ENCODE peak calls at places on chromosomes 16 and 17, in six cellular contexts. C is mammary epithelial cell; K is heart right ventricle; P is colonic mucosa; A is CD4-positive, alpha-beta T cell; I is cardiac muscle cell. N is an unnamed sample. For H3K27me3, the result is how much of the 10 kb centered on the place peaks cover.

GRCh38 chr16:10408824-10409381 is 23.0 kb downstream of the ATF7IP2 start:
- DNase-seq in I (no peak), K (no peak), P (no peak), C (no peak), A (no peak), N (no peak)

GRCh38 chr16:10835281-10835931 is 16.8 kb upstream of the TVP23A start:
- DNase-seq in K (no peak), I (no peak), P (no peak), C (no peak), A (no peak), N (no peak)

GRCh38 chr17:56290486-56291118 is 137.3 kb downstream of the ANKFN1 start:
- DNase-seq in I (no peak), C (no peak), A (no peak), P (no peak), K (no peak), N (no peak)

GRCh38 chr17:50169121-50169764 is 3.4 kb downstream of the SGCA start:
- DNase-seq in C (peak), P (no peak), K (peak), I (peak), A (peak), N (no peak)

GRCh38 chr16:82995927-82996441 is 369.2 kb downstream of the CDH13 start:
- DNase-seq in C (peak), P (peak), K (peak), A (no peak), I (no peak), N (no peak)

GRCh38 chr17:69928586-69928985 is 146.4 kb upstream of the KCNJ16 start:
- DNase-seq in A (no peak), K (no peak), C (no peak), I (no peak), P (no peak), N (no peak)

GRCh38 chr17:65154770-65155589 is 17.8 kb downstream of the RGS9 start:
- DNase-seq in A (no peak), C (peak), I (no peak), K (no peak), P (no peak), N (no peak)

GRCh38 chr17:68210570-68210969 is 37.3 kb upstream of the AMZ2 start:
- DNase-seq in P (no peak), C (no peak), K (no peak), I (no peak), A (no peak), N (no peak)

GRCh38 chr16:30659507-30660423 is 1.5 kb downstream of the FBRS start:
- DNase-seq in I (no peak), A (peak), C (peak), K (no peak), P (peak), N (no peak)

GRCh38 chr17:38358586-38359513 is 7.2 kb downstream of the SOCS7 start:
- DNase-seq in I (no peak), C (peak), A (no peak), K (no peak), P (no peak), N (no peak)

GRCh38 chr16:57893559-57894389 is 77.2 kb downstream of the CNGB1 start:
- DNase-seq in C (peak), A (no peak), K (no peak), I (no peak), P (peak), N (no peak)

GRCh38 chr17:47980516-47980915 is 9.6 kb downstream of the CDK5RAP3 start:
- DNase-seq in P (no peak), A (no peak), K (no peak), I (no peak), C (no peak), N (no peak)

GRCh38 chr17:30524847-30525246 is 47.6 kb downstream of the GOSR1 start:
- DNase-seq in K (peak), P (no peak), I (peak), C (no peak), A (no peak), N (no peak)

GRCh38 chr17:4953461-4953961 is 2.6 kb downstream of the ENO3 start:
- DNase-seq in I (no peak), A (no peak), C (no peak), P (no peak), K (no peak), N (no peak)

GRCh38 chr17:51734462-51734861 is 424.1 kb downstream of the CA10 start:
- DNase-seq in K (no peak), I (no peak), A (no peak), P (peak), C (no peak), N (no peak)

GRCh38 chr16:88351521-88352101 is 31.1 kb upstream of the ZNF469 start:
- DNase-seq in A (no peak), I (no peak), C (no peak), P (no peak), K (no peak), N (no peak)

GRCh38 chr17:15999974-16000827 is 577 bp downstream of the TTC19 start:
- DNase-seq in C (peak), P (no peak), A (peak), K (peak), I (peak), N (no peak)

GRCh38 chr17:69170377-69170776 is 28.7 kb upstream of the ABCA6 start:
- DNase-seq in A (no peak), K (no peak), I (no peak), P (no peak), C (no peak), N (no peak)

GRCh38 chr17:73600103-73600871 is 44.0 kb downstream of the SDK2 start:
- DNase-seq in C (no peak), I (peak), A (no peak), K (no peak), P (no peak), N (no peak)

GRCh38 chr16:73215482-73216377 is 167.8 kb upstream of the ZFHX3 start:
- DNase-seq in I (no peak), P (no peak), K (no peak), C (no peak), A (no peak), N (no peak)

GRCh38 chr16:87076950-87077749 is 240.0 kb downstream of the C16orf95 start:
- DNase-seq in A (no peak), P (peak), C (peak), I (peak), K (peak), N (no peak)

GRCh38 chr17:29568331-29569244 is at the start of gene TP53I13:
- DNase-seq in A (peak), I (peak), C (peak), K (peak), P (peak), N (no peak)

GRCh38 chr17:46274238-46274637 is 20.7 kb upstream of the LRRC37A start:
- DNase-seq in I (no peak), A (no peak), K (no peak), C (no peak), P (no peak), N (no peak)

GRCh38 chr17:8126306-8127066 is 2.6 kb upstream of the HES7 start:
- DNase-seq in K (peak), I (peak), A (no peak), P (peak), C (peak), N (no peak)

GRCh38 chr17:19345486-19346350 is 16.8 kb downstream of the B9D1 start:
- DNase-seq in I (no peak), A (no peak), K (no peak), P (no peak), C (no peak), N (no peak)

GRCh38 chr17:38893612-38894011 is 23.8 kb downstream of the LASP1 start:
- DNase-seq in K (no peak), A (no peak), P (no peak), I (no peak), C (no peak), N (no peak)

GRCh38 chr16:27551046-27551445 is 1.1 kb downstream of the KATNIP start:
- DNase-seq in I (no peak), P (no peak), K (no peak), A (no peak), C (no peak), N (no peak)

GRCh38 chr17:80856863-80857488 is 134.7 kb upstream of the CHMP6 start:
- DNase-seq in A (no peak), P (no peak), C (no peak), I (no peak), K (no peak), N (no peak)

GRCh38 chr17:6936370-6937028 is 59.4 kb upstream of the ALOX12 start:
- DNase-seq in P (peak), C (no peak), A (no peak), I (no peak), K (peak), N (no peak)

GRCh38 chr17:42291136-42291535 is 2.8 kb downstream of the STAT5A start:
- DNase-seq in P (no peak), K (no peak), A (no peak), C (no peak), I (no peak), N (no peak)

GRCh38 chr16:80065565-80065964 is 465.0 kb upstream of the MAF start:
- DNase-seq in A (no peak), K (no peak), C (peak), P (no peak), I (no peak), N (no peak)

GRCh38 chr17:15479697-15480096 is 12.3 kb upstream of the CDRT4 start:
- DNase-seq in I (no peak), K (no peak), A (no peak), P (no peak), C (no peak), N (no peak)

GRCh38 chr17:21677911-21678310 is 14.4 kb upstream of the KCNJ18 start:
- DNase-seq in A (no peak), C (no peak), K (no peak), I (no peak), P (no peak), N (no peak)

GRCh38 chr17:64413505-64413904 is 22.8 kb upstream of the PECAM1 start:
- DNase-seq in K (no peak), A (no peak), I (no peak), C (no peak), P (no peak), N (no peak)

GRCh38 chr16:15487336-15488284 is 53.2 kb downstream of the BMERB1 start:
- DNase-seq in A (no peak), P (no peak), K (no peak), I (no peak), C (no peak), N (no peak)

GRCh38 chr16:1749152-1750117 is 21.9 kb downstream of the NME3 start:
- DNase-seq in P (no peak), C (no peak), I (no peak), A (no peak), K (no peak), N (no peak)

GRCh38 chr16:63617047-63617989 is 1504.5 kb downstream of the CDH11 start:
- DNase-seq in A (no peak), K (peak), P (peak), C (no peak), I (peak), N (no peak)

GRCh38 chr16:87956771-87957279 is 5.6 kb downstream of the BANP start:
- DNase-seq in A (no peak), C (no peak), K (no peak), I (no peak), P (no peak), N (no peak)

GRCh38 chr17:61393904-61394629 is 5.6 kb upstream of the TBX2 start:
- DNase-seq in P (no peak), K (no peak), A (no peak), I (peak), C (no peak), N (no peak)
- H3K27ac ChIP-seq in P (no peak), K (no peak), A (no peak), I (peak), C (no peak), N (no peak)

GRCh38 chr17:34736611-34737010 is 157.2 kb downstream of the TMEM132E start:
- DNase-seq in I (no peak), A (no peak), P (no peak), C (no peak), K (no peak), N (no peak)

GRCh38 chr17:34740936-34741515 is 161.6 kb downstream of the TMEM132E start:
- DNase-seq in C (no peak), K (no peak), A (no peak), P (no peak), I (no peak), N (no peak)

GRCh38 chr17:34740516-34740915 is 161.1 kb downstream of the TMEM132E start:
- DNase-seq in A (no peak), K (no peak), I (no peak), P (no peak), C (no peak), N (no peak)

GRCh38 chr17:34739386-34739785 is 160.0 kb downstream of the TMEM132E start:
- DNase-seq in K (no peak), I (no peak), C (no peak), A (no peak), P (no peak), N (no peak)

GRCh38 chr17:34741967-34742366 is 162.6 kb downstream of the TMEM132E start:
- DNase-seq in K (no peak), A (no peak), C (no peak), P (no peak), I (no peak), N (no peak)
- H3K27me3 ChIP-seq in K (under half), A (under half), C (under half), P (under half), I (under half), N (under half)

DNA sequence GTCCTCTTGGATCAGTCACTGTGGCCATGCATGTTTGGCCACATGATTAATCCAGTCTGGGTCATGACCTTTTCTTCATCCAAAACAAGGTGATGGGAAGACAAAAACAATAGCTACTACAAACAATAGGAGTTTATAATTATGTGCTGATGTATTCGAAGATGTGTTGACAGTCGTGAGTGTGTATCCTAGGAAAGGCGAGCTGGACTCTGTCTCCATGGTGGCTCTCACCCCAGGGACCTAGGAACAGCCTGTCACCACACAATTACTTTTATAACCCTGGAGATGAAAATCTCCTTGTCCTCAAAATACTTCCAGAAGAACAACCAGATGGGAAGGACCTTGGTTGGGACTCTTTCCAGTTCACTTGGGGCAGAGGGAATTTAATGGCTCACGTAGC is 9.8 kb upstream of the PLK1 start:
- DNase-seq in A (no peak), K (no peak), C (no peak), I (no peak), P (no peak), N (no peak)
- TF ChIP-seq CTCF in A (no peak), K (no peak), C (no peak), I (no peak), P (no peak), N (no peak)

GRCh38 chr16:60558936-60559335 is 1477.3 kb downstream of the CDH8 start:
- DNase-seq in C (no peak), A (no peak), I (no peak), P (no peak), K (no peak), N (no peak)
- H3K27ac ChIP-seq in C (no peak), A (no peak), I (no peak), P (no peak), K (no peak), N (no peak)

GRCh38 chr17:36933174-36934143 is 3.8 kb upstream of the LHX1 start:
- DNase-seq in C (no peak), P (peak), A (no peak), I (no peak), K (no peak), N (no peak)

GRCh38 chr17:36931697-36932382 is 5.4 kb upstream of the LHX1 start:
- DNase-seq in A (no peak), K (no peak), C (no peak), I (no peak), P (no peak), N (no peak)

GRCh38 chr17:36931096-36931696 is 6.1 kb upstream of the LHX1 start:
- DNase-seq in C (no peak), A (no peak), K (no peak), P (no peak), I (no peak), N (no peak)

GRCh38 chr17:36934144-36934758 is 3.0 kb upstream of the LHX1 start:
- DNase-seq in C (no peak), I (no peak), K (no peak), P (no peak), A (no peak), N (no peak)

DNA sequence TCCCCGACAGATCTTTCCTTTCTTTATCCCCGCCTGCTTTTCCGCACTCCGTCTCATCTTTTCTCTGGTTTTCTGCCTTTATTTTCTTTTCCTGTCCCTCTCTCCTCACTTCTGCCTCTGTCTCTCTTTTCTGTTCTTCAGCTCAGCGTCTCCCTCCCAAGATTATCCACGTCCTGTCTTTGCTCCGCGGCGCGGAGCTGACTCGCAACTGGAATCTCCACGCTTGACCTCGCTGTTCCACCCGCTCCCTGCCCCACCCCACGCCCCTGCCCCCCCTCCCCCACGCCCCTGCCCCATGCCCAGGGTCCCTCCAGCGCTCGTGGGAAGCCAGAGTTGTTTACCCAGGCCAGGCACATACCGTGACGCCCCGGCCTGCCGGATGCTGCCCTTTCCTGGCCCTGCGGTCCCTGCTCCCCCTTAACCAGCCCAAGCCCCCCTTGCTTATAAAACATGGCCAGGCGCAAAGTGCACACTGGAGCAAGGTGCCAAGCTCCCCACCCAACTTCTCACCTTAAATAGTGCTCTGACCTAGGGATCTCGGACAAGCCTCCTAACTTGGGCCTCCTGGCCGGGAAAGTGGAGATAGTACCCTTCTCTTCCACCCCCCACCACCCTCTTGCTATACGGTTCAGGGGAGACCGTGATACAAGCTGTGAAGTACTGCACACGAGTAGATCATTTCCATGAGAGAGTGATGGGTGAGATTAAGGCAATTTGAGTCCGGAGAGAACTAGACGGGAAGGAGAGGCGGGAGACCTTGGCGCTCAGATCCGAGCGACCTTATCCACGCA is 4.7 kb upstream of the LHX1 start:
- DNase-seq in I (no peak), C (no peak), A (no peak), K (no peak), P (no peak), N (no peak)
- H3K27me3 ChIP-seq in I (half or more), C (half or more), A (half or more), K (half or more), P (half or more), N (half or more)

GRCh38 chr16:54932737-54933254 is 2.1 kb downstream of the IRX5 start:
- DNase-seq in I (peak), P (no peak), K (no peak), C (peak), A (no peak), N (no peak)

GRCh38 chr16:54936086-54936978 is 5.7 kb downstream of the IRX5 start:
- DNase-seq in P (no peak), I (peak), A (no peak), K (peak), C (peak), N (no peak)

GRCh38 chr16:54935411-54936085 is 4.9 kb downstream of the IRX5 start:
- DNase-seq in C (peak), A (no peak), P (no peak), K (no peak), I (no peak), N (no peak)

GRCh38 chr16:54933281-54934150 is 2.9 kb downstream of the IRX5 start:
- DNase-seq in A (no peak), C (peak), I (peak), K (no peak), P (no peak), N (no peak)

GRCh38 chr16:54934536-54935410 is 4.1 kb downstream of the IRX5 start:
- DNase-seq in K (peak), I (peak), A (no peak), C (peak), P (no peak), N (no peak)
- TF ChIP-seq CTCF in K (peak), I (no peak), A (no peak), C (no peak), P (no peak), N (no peak)

DNA sequence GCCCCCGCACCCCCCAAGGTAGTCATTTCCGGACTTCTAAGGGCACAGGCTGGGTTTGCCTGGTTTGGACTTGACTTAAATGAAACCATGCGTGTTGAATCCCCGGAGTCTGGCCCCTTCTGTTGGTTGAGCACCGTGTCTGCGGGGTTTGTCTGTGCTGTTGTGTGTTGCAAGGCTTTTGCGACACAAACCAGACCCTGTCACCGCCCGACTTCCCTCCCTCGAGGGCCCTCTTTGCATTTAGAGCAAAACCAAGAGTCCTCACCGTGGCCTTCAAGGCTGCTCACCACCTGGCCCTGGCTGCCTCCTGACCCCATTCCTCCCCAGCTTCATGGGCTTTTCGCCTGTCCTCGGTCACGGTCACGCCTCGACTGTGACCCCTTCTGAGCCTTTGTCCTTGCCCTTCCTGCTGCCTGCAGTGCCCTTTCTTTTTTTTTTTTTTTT is 7.4 kb downstream of the CRISPLD2 start:
- DNase-seq in A (no peak), K (no peak), C (no peak), P (no peak), I (peak), N (no peak)
- H3K27ac ChIP-seq in A (no peak), K (peak), C (no peak), P (peak), I (peak), N (no peak)

N was measured in thoracic aorta.